ENCODE peak calls at places on chromosomes 16 and 17, in seven cellular contexts. One of them, this sample, is unnamed.

GRCh38 chr16:50706250-50706649 is 12.8 kb downstream of the NOD2 start:
- DNase-seq in astrocyte of the cerebellum: no peak
- DNase-seq in fibroblast of the aortic adventitia: no peak
- DNase-seq in mucosa of descending colon: no peak
- DNase-seq in AG04450: no peak
- DNase-seq in stomach: no peak
- DNase-seq in right lobe of liver: no peak
- DNase-seq in this sample: no peak

GRCh38 chr17:73101031-73101430 is 8.5 kb upstream of the SLC39A11 start:
- DNase-seq in astrocyte of the cerebellum: no peak
- DNase-seq in fibroblast of the aortic adventitia: no peak
- DNase-seq in mucosa of descending colon: no peak
- DNase-seq in AG04450: no peak
- DNase-seq in stomach: peak
- DNase-seq in right lobe of liver: no peak
- DNase-seq in this sample: no peak

GRCh38 chr17:5703736-5704135 is 119.4 kb upstream of the NLRP1 start:
- DNase-seq in astrocyte of the cerebellum: no peak
- DNase-seq in fibroblast of the aortic adventitia: no peak
- DNase-seq in mucosa of descending colon: no peak
- DNase-seq in AG04450: no peak
- DNase-seq in stomach: no peak
- DNase-seq in right lobe of liver: no peak
- DNase-seq in this sample: no peak

GRCh38 chr17:3977387-3977786 is 13.2 kb upstream of the ATP2A3 start:
- DNase-seq in astrocyte of the cerebellum: no peak
- DNase-seq in fibroblast of the aortic adventitia: no peak
- DNase-seq in mucosa of descending colon: no peak
- DNase-seq in AG04450: no peak
- DNase-seq in stomach: no peak
- DNase-seq in right lobe of liver: peak
- DNase-seq in this sample: no peak

GRCh38 chr16:4114257-4115208 is 1.7 kb downstream of the ADCY9 start:
- DNase-seq in astrocyte of the cerebellum: no peak
- DNase-seq in fibroblast of the aortic adventitia: no peak
- DNase-seq in mucosa of descending colon: no peak
- DNase-seq in AG04450: no peak
- DNase-seq in stomach: no peak
- DNase-seq in right lobe of liver: no peak
- DNase-seq in this sample: no peak

GRCh38 chr17:80105762-80106161 is 4.4 kb downstream of the GAA start:
- DNase-seq in astrocyte of the cerebellum: peak
- DNase-seq in fibroblast of the aortic adventitia: peak
- DNase-seq in mucosa of descending colon: no peak
- DNase-seq in AG04450: no peak
- DNase-seq in stomach: peak
- DNase-seq in right lobe of liver: peak
- DNase-seq in this sample: no peak

GRCh38 chr17:77140878-77141767 is at the start of gene SEC14L1:
- DNase-seq in astrocyte of the cerebellum: no peak
- DNase-seq in fibroblast of the aortic adventitia: peak
- DNase-seq in mucosa of descending colon: peak
- DNase-seq in AG04450: no peak
- DNase-seq in stomach: peak
- DNase-seq in right lobe of liver: peak
- DNase-seq in this sample: peak

GRCh38 chr17:36921131-36921851 is 16.0 kb upstream of the LHX1 start:
- DNase-seq in astrocyte of the cerebellum: peak
- DNase-seq in fibroblast of the aortic adventitia: peak
- DNase-seq in mucosa of descending colon: no peak
- DNase-seq in AG04450: no peak
- DNase-seq in stomach: peak
- DNase-seq in right lobe of liver: no peak
- DNase-seq in this sample: peak

GRCh38 chr17:68955181-68955841 is at the start of gene ABCA8:
- DNase-seq in astrocyte of the cerebellum: peak
- DNase-seq in fibroblast of the aortic adventitia: peak
- DNase-seq in mucosa of descending colon: peak
- DNase-seq in AG04450: peak
- DNase-seq in stomach: no peak
- DNase-seq in right lobe of liver: no peak
- DNase-seq in this sample: peak

GRCh38 chr17:30831257-30831656 is 509 bp upstream of the ATAD5 start:
- DNase-seq in astrocyte of the cerebellum: no peak
- DNase-seq in fibroblast of the aortic adventitia: peak
- DNase-seq in mucosa of descending colon: no peak
- DNase-seq in AG04450: no peak
- DNase-seq in stomach: no peak
- DNase-seq in right lobe of liver: no peak
- DNase-seq in this sample: peak

GRCh38 chr17:55177159-55177913 is 87.4 kb upstream of the HLF start:
- DNase-seq in astrocyte of the cerebellum: no peak
- DNase-seq in fibroblast of the aortic adventitia: peak
- DNase-seq in mucosa of descending colon: peak
- DNase-seq in AG04450: no peak
- DNase-seq in stomach: no peak
- DNase-seq in right lobe of liver: no peak
- DNase-seq in this sample: peak

GRCh38 chr16:80720759-80721470 is 83.5 kb downstream of the CDYL2 start:
- DNase-seq in astrocyte of the cerebellum: no peak
- DNase-seq in fibroblast of the aortic adventitia: no peak
- DNase-seq in mucosa of descending colon: no peak
- DNase-seq in AG04450: no peak
- DNase-seq in stomach: no peak
- DNase-seq in right lobe of liver: no peak
- DNase-seq in this sample: peak

GRCh38 chr17:80319999-80320344 is 59.3 kb downstream of the RNF213 start:
- DNase-seq in astrocyte of the cerebellum: no peak
- DNase-seq in fibroblast of the aortic adventitia: no peak
- DNase-seq in mucosa of descending colon: no peak
- DNase-seq in AG04450: no peak
- DNase-seq in stomach: no peak
- DNase-seq in right lobe of liver: no peak
- DNase-seq in this sample: no peak

GRCh38 chr17:49776864-49777263 is 11.6 kb upstream of the KAT7 start:
- DNase-seq in astrocyte of the cerebellum: no peak
- DNase-seq in fibroblast of the aortic adventitia: peak
- DNase-seq in mucosa of descending colon: no peak
- DNase-seq in AG04450: no peak
- DNase-seq in stomach: no peak
- DNase-seq in right lobe of liver: no peak
- DNase-seq in this sample: no peak

GRCh38 chr17:64218066-64218465 is 45.0 kb downstream of the TEX2 start:
- DNase-seq in astrocyte of the cerebellum: no peak
- DNase-seq in fibroblast of the aortic adventitia: no peak
- DNase-seq in mucosa of descending colon: no peak
- DNase-seq in AG04450: no peak
- DNase-seq in stomach: no peak
- DNase-seq in right lobe of liver: no peak
- DNase-seq in this sample: no peak

GRCh38 chr16:81650982-81651562 is 128.0 kb upstream of the PLCG2 start:
- DNase-seq in astrocyte of the cerebellum: no peak
- DNase-seq in fibroblast of the aortic adventitia: peak
- DNase-seq in mucosa of descending colon: peak
- DNase-seq in AG04450: no peak
- DNase-seq in stomach: peak
- DNase-seq in right lobe of liver: no peak
- DNase-seq in this sample: peak

DNA sequence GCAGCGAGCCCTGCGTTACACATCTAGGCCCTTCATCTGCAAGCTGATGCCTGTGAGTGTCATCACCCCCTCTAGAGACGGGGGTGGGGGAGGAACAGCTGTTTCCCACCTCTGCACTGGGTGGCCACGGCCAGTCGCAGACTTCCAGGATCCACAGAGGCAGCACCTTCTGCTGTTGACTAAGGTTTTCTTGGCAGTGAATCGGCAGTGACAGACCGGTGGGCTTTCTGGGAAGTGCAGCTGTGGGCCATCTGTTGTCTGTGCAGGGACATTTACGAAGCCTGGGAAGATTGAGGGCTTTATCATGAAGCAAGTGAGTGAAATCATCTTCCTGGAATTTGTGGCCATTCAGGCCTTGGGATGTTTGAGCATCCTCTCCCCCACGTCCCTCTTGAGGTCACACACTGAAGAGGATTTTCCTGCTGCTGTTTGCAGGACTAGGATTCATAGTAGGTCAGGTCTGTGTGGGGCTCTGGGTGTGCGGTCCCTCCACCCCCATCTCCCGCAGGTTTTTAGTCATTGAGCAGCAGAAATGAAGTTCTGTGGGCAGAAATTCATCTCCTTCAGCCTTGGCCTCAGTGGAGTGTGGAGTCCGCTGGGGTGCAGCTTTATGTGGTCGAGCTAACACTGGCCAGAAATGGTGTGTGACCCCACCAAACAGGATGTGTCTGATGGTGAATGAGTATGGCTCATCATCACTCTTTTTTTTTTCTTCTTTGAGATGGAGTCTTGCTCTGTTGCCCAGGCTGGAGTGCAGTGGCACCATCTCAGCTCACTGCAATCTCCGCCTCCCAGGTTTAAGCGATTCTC is 12.0 kb downstream of the PGS1 start:
- DNase-seq in astrocyte of the cerebellum: peak
- DNase-seq in fibroblast of the aortic adventitia: peak
- DNase-seq in mucosa of descending colon: peak
- DNase-seq in AG04450: peak
- DNase-seq in stomach: no peak
- DNase-seq in right lobe of liver: no peak
- DNase-seq in this sample: no peak
- TF ChIP-seq CTCF in astrocyte of the cerebellum: no peak
- TF ChIP-seq CTCF in fibroblast of the aortic adventitia: peak
- TF ChIP-seq CTCF in mucosa of descending colon: no peak
- TF ChIP-seq CTCF in AG04450: peak
- TF ChIP-seq CTCF in stomach: no peak
- TF ChIP-seq CTCF in right lobe of liver: no peak
- TF ChIP-seq CTCF in this sample: no peak

GRCh38 chr16:12706628-12707027 is 97.1 kb downstream of the CPPED1 start:
- DNase-seq in astrocyte of the cerebellum: no peak
- DNase-seq in fibroblast of the aortic adventitia: no peak
- DNase-seq in mucosa of descending colon: no peak
- DNase-seq in AG04450: no peak
- DNase-seq in stomach: peak
- DNase-seq in right lobe of liver: peak
- DNase-seq in this sample: no peak
- H3K4me3 ChIP-seq in astrocyte of the cerebellum: no peak
- H3K4me3 ChIP-seq in fibroblast of the aortic adventitia: no peak
- H3K4me3 ChIP-seq in mucosa of descending colon: no peak
- H3K4me3 ChIP-seq in AG04450: no peak
- H3K4me3 ChIP-seq in stomach: no peak
- H3K4me3 ChIP-seq in right lobe of liver: no peak
- H3K4me3 ChIP-seq in this sample: no peak

DNA sequence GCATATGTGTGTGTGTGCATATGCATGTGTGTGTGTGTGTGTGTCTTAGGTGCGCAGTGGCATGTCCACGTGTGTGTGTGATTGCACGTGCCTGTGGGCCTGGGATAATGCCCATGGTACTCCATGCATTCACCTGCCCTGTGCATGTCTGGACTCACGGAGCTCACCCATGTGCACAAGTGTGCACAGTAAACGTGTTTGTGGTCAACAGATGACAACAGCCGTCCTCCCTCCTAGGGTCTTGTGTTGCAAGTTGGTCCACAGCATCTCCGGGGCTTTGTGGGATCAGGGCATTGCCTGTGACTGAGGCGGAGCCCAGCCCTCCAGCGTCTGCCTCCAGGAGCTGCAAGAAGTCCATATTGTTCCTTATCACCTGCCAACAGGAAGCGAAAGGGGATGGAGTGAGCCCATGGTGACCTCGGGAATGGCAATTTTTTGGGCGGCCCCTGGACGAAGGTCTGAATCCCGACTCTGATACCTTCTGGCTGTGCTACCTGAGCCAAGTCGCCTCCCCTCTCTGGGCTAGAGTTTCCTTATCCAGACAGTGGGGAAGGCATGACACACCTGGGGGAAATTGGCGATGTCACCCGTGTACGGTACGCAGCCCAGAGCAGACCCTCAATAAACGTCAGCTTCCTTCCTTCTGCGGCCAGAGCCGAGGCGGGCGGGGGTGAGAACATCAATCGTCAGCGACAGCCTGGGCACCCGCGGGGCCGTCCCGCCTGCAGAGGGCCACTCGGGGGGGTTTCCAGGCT is 47.6 kb downstream of the IL21R start:
- DNase-seq in astrocyte of the cerebellum: no peak
- DNase-seq in fibroblast of the aortic adventitia: no peak
- DNase-seq in mucosa of descending colon: peak
- DNase-seq in AG04450: no peak
- DNase-seq in stomach: peak
- DNase-seq in right lobe of liver: no peak
- DNase-seq in this sample: no peak
- TF ChIP-seq CTCF in astrocyte of the cerebellum: no peak
- TF ChIP-seq CTCF in fibroblast of the aortic adventitia: no peak
- TF ChIP-seq CTCF in mucosa of descending colon: no peak
- TF ChIP-seq CTCF in AG04450: no peak
- TF ChIP-seq CTCF in stomach: no peak
- TF ChIP-seq CTCF in right lobe of liver: no peak
- TF ChIP-seq CTCF in this sample: no peak

GRCh38 chr16:84459941-84460405 is 44.5 kb downstream of the MEAK7 start:
- DNase-seq in astrocyte of the cerebellum: no peak
- DNase-seq in fibroblast of the aortic adventitia: no peak
- DNase-seq in mucosa of descending colon: no peak
- DNase-seq in AG04450: no peak
- DNase-seq in stomach: no peak
- DNase-seq in right lobe of liver: no peak
- DNase-seq in this sample: no peak

GRCh38 chr16:84461504-84462295 is 42.8 kb downstream of the MEAK7 start:
- DNase-seq in astrocyte of the cerebellum: no peak
- DNase-seq in fibroblast of the aortic adventitia: no peak
- DNase-seq in mucosa of descending colon: no peak
- DNase-seq in AG04450: no peak
- DNase-seq in stomach: no peak
- DNase-seq in right lobe of liver: no peak
- DNase-seq in this sample: no peak

GRCh38 chr16:84459517-84459894 is 45.0 kb downstream of the MEAK7 start:
- DNase-seq in astrocyte of the cerebellum: no peak
- DNase-seq in fibroblast of the aortic adventitia: no peak
- DNase-seq in mucosa of descending colon: no peak
- DNase-seq in AG04450: no peak
- DNase-seq in stomach: no peak
- DNase-seq in right lobe of liver: no peak
- DNase-seq in this sample: no peak

GRCh38 chr16:84461029-84461415 is 43.4 kb downstream of the MEAK7 start:
- DNase-seq in astrocyte of the cerebellum: no peak
- DNase-seq in fibroblast of the aortic adventitia: no peak
- DNase-seq in mucosa of descending colon: no peak
- DNase-seq in AG04450: no peak
- DNase-seq in stomach: peak
- DNase-seq in right lobe of liver: no peak
- DNase-seq in this sample: no peak

DNA sequence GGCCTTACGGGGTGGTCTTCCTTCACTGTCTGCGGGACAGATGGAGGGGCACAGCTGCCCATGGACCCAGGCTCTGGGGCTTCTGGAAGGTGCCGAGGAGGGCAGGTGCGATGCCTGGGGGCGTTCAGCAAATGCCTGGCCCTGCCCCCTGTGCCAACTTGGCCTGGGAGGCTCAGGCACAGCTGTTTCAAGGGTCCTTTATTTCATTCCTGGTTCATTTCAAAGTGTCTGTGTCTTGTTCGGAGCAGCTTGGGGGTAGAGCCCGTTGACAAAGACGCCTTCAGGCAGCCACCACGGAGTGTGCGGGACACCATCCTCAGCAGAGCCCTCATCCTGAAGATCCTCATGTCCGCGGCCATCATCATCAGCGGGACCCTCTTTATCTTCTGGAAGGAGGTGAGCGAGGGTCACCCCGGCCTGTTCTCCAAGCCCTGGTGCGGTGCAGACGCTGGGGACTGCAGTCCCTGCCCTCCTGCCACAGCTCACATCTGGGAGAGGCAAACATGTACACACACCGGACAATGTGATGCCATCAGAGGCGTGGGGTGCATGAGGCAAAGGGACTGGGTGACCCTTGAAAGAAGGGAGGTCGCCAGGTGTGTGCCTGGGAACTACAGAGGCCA is 43.9 kb downstream of the MEAK7 start:
- DNase-seq in astrocyte of the cerebellum: no peak
- DNase-seq in fibroblast of the aortic adventitia: no peak
- DNase-seq in mucosa of descending colon: no peak
- DNase-seq in AG04450: no peak
- DNase-seq in stomach: no peak
- DNase-seq in right lobe of liver: no peak
- DNase-seq in this sample: no peak
- H3K4me3 ChIP-seq in astrocyte of the cerebellum: no peak
- H3K4me3 ChIP-seq in fibroblast of the aortic adventitia: no peak
- H3K4me3 ChIP-seq in mucosa of descending colon: no peak
- H3K4me3 ChIP-seq in AG04450: no peak
- H3K4me3 ChIP-seq in stomach: no peak
- H3K4me3 ChIP-seq in right lobe of liver: no peak
- H3K4me3 ChIP-seq in this sample: no peak